ENCODE peak calls at places on chromosome 10, in five cellular contexts. K is endothelial cell of umbilical vein, D is IMR-90, R is GM12891, A is adrenal gland. G is an unnamed sample.

GRCh38 chr10:24209946-24210491 is 1.1 kb downstream of the KIAA1217 start:
- DNase-seq in K (peak; percentile 2), R (peak; percentile 28), A (peak; percentile 24), D (peak; percentile 71), G (no peak)

GRCh38 chr10:119759832-119760231 is 34.0 kb downstream of the INPP5F start:
- DNase-seq in D (peak; percentile 47), R (no peak), K (no peak), A (no peak), G (no peak)

GRCh38 chr10:124417846-124418725 is 637 bp downstream of the OAT start:
- DNase-seq in K (peak; percentile 68), D (peak; percentile 44), R (peak; percentile 39), A (peak; percentile 72), G (peak; percentile 84)

GRCh38 chr10:78448994-78449418 is 415.3 kb downstream of the RPS24 start:
- DNase-seq in D (no peak), A (no peak), K (no peak), R (no peak), G (no peak)

GRCh38 chr10:15483215-15483970 is 112.3 kb upstream of the FAM171A1 start:
- DNase-seq in D (no peak), R (no peak), K (no peak), A (no peak), G (no peak)

GRCh38 chr10:3077940-3078630 is 10.7 kb downstream of the PFKP start:
- DNase-seq in D (no peak), A (no peak), K (no peak), R (no peak), G (no peak)

GRCh38 chr10:57579926-57580325 is 687.8 kb downstream of the IPMK start:
- DNase-seq in D (peak; percentile 2), R (no peak), K (no peak), A (no peak), G (peak; percentile 10)

GRCh38 chr10:8238989-8239388 is 184.5 kb downstream of the GATA3 start:
- DNase-seq in D (no peak), R (no peak), K (no peak), A (no peak), G (no peak)

GRCh38 chr10:85613391-85613790 is 753.2 kb downstream of the GRID1 start:
- DNase-seq in A (no peak), K (no peak), D (no peak), R (no peak), G (no peak)

GRCh38 chr10:95133016-95133752 is 60.9 kb upstream of the ACSM6 start:
- DNase-seq in R (peak; percentile 20), K (peak; percentile 74), A (peak; percentile 82), D (peak; percentile 73), G (peak; percentile 85)

GRCh38 chr10:1597370-1598146 is 139.8 kb downstream of the ADARB2 start:
- DNase-seq in K (no peak), A (no peak), D (no peak), R (no peak), G (no peak)

GRCh38 chr10:133372507-133372906 is 647 bp downstream of the ECHS1 start:
- DNase-seq in R (no peak), D (no peak), K (no peak), A (no peak), G (no peak)

GRCh38 chr10:118799779-118800178 is 45.0 kb upstream of the CACUL1 start:
- DNase-seq in R (no peak), A (no peak), K (no peak), D (peak; percentile 23), G (no peak)

GRCh38 chr10:15211464-15211979 is 43.0 kb upstream of the NMT2 start:
- DNase-seq in A (no peak), R (no peak), K (peak; percentile 19), D (peak; percentile 93), G (no peak)

GRCh38 chr10:64379898-64380297 is 858.7 kb downstream of the REEP3 start:
- DNase-seq in R (no peak), A (peak; percentile 18), D (no peak), K (no peak), G (no peak)

GRCh38 chr10:67477868-67478267 is 218.1 kb downstream of the CTNNA3 start:
- DNase-seq in D (no peak), A (no peak), K (no peak), R (no peak), G (no peak)

GRCh38 chr10:34080485-34081346 is 734.4 kb downstream of the PARD3 start:
- DNase-seq in R (no peak), A (peak; percentile 35), K (no peak), D (no peak), G (no peak)

GRCh38 chr10:120598377-120598776 is 141.3 kb downstream of the PLPP4 start:
- DNase-seq in K (no peak), A (no peak), R (no peak), D (no peak), G (no peak)

GRCh38 chr10:110360857-110361474 is 56.2 kb upstream of the SMNDC1 start:
- DNase-seq in R (no peak), A (no peak), D (no peak), K (no peak), G (no peak)

GRCh38 chr10:70923696-70924095 is 35.3 kb upstream of the PCBD1 start:
- DNase-seq in D (no peak), R (no peak), A (no peak), K (no peak), G (no peak)

GRCh38 chr10:121500591-121501341 is 97.5 kb downstream of the FGFR2 start:
- DNase-seq in A (no peak), D (no peak), R (no peak), K (no peak), G (no peak)

GRCh38 chr10:129727495-129727894 is 236.6 kb downstream of the EBF3 start:
- DNase-seq in D (no peak), K (no peak), R (no peak), A (no peak), G (no peak)

GRCh38 chr10:118816471-118817168 is 61.9 kb upstream of the CACUL1 start:
- DNase-seq in A (no peak), R (no peak), D (no peak), K (no peak), G (no peak)

GRCh38 chr10:58764087-58764747 is 251.5 kb downstream of the BICC1 start:
- DNase-seq in K (no peak), R (no peak), D (no peak), A (no peak), G (no peak)

GRCh38 chr10:93710333-93710909 is 8.0 kb upstream of the FRA10AC1 start:
- DNase-seq in K (no peak), D (no peak), R (no peak), A (no peak), G (no peak)

GRCh38 chr10:96255569-96256335 is 15.6 kb downstream of the BLNK start:
- DNase-seq in K (no peak), R (no peak), D (no peak), A (no peak), G (no peak)

GRCh38 chr10:17910144-17910789 is 41.5 kb upstream of the SLC39A12 start:
- DNase-seq in D (peak; percentile 63), A (peak; percentile 56), R (no peak), K (peak; percentile 51), G (peak; percentile 40)

GRCh38 chr10:33459597-33459996 is 125.1 kb upstream of the NRP1 start:
- DNase-seq in D (peak; percentile 28), K (no peak), A (no peak), R (no peak), G (no peak)

GRCh38 chr10:97843296-97843671 is 6.4 kb upstream of the GOLGA7B start:
- DNase-seq in K (no peak), D (no peak), R (no peak), A (no peak), G (no peak)

GRCh38 chr10:17655567-17656146 is 11.7 kb downstream of the STAM start:
- DNase-seq in R (no peak), D (no peak), K (peak; percentile 27), A (peak; percentile 42), G (peak; percentile 54)

GRCh38 chr10:133526957-133527588 is at the start of gene CYP2E1:
- DNase-seq in D (no peak), K (no peak), A (no peak), R (no peak), G (no peak)

GRCh38 chr10:123009105-123009805 is 449 bp downstream of the ACADSB start:
- DNase-seq in D (no peak), K (peak; percentile 19), R (peak; percentile 23), A (peak; percentile 44), G (peak; percentile 62)

GRCh38 chr10:123013456-123014419 is 4.9 kb downstream of the ACADSB start:
- DNase-seq in K (no peak), A (no peak), D (no peak), R (no peak), G (no peak)

GRCh38 chr10:123011987-123012386 is 3.2 kb downstream of the ACADSB start:
- DNase-seq in R (no peak), A (no peak), D (no peak), K (no peak), G (no peak)

GRCh38 chr10:123007558-123008378 is 827 bp downstream of the IKZF5 start:
- DNase-seq in K (peak; percentile 63), R (peak; percentile 37), D (peak; percentile 62), A (peak; percentile 58), G (peak; percentile 75)

GRCh38 chr10:123008379-123009104 is at the start of the genes ACADSB and IKZF5:
- DNase-seq in D (peak; percentile 97), R (peak; percentile 98), K (peak; percentile 97), A (peak; percentile 97), G (peak; percentile 99)
- TF ChIP-seq POLR2A in D (peak; percentile 91), R (peak; percentile 97), K (peak; percentile 80), A (peak; percentile 89), G (peak; percentile 83)

GRCh38 chr10:35185260-35186034 is 58.8 kb downstream of the CREM start:
- DNase-seq in D (no peak), A (no peak), R (no peak), K (no peak), G (no peak)
- TF ChIP-seq POLR2A in D (no peak), A (no peak), R (peak; percentile 94), K (no peak), G (no peak)

DNA sequence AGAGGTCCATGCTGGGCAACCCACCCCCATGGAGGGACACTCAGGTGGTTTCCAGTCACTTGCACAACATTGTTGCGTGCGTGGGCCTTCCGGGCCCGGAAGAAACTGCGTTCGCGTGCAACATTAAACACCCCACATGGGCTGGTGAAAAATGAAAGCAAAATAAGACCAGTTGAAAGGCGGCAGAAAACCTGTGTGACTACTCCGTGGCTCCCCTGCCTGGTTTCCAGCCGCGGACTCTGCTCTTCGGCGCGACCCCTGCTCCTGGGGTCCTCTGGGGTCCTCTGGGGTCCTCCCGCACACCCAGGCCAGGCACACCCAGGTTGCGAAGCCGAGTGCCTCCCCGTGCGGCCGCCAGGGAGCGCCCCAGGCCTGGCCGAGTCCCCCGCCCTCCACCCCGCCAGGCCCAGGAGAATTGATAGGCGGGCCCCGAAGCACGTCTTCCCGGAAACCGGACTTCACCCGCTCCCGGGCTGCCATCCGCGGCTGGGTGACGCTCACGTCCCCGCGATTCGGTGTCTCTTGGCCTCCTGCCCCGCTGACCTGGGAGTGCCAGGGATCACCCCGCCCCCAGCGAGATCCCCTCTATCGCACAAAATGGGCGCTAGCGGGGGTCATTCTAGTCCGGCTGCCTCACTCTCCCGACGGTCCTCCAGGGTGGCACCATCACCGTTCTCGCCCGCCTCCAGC is 1.9 kb upstream of the SH2D4B start:
- DNase-seq in D (no peak), R (peak; percentile 78), A (peak; percentile 78), K (peak; percentile 54), G (peak; percentile 79)
- TF ChIP-seq POLR2A in D (no peak), R (peak; percentile 55), A (no peak), K (no peak), G (peak; percentile 31)

DNA sequence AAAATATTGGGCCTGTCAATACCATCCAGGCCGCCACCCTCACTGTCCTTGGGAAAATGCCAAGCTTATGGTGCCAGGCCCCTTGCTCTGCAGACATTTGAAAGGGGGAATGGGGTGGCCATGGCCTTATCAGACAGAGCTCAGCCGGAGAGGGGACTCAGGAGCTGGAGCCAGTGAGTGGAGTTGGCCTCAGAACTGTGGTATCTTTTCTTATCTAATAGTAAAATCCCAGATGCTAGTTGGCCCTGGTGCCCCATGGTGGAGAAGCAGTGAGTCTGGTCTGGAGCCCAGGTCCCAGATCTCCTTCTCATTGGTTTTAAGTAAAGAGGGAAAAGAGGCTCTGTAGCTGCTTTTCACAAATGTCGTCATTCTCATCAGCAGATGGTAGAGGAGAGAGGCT is 49.6 kb upstream of the SORCS3 start:
- DNase-seq in D (no peak), K (no peak), R (no peak), A (no peak), G (no peak)
- TF ChIP-seq POLR2A in D (no peak), K (no peak), R (no peak), A (no peak), G (no peak)